ENCODE peak calls at places on chromosomes 2 and 18, in six cellular contexts. One of them, this sample, is unnamed.

GRCh38 chr2:69711971-69712370 is 30.0 kb upstream of the ANXA4 start:
- DNase-seq in adrenal gland: no peak
- DNase-seq in transverse colon: no peak
- DNase-seq in A549: no peak
- DNase-seq in prostate gland: no peak
- DNase-seq in heart left ventricle: no peak
- DNase-seq in this sample: no peak

GRCh38 chr2:113103958-113104627 is 23.3 kb upstream of the IL1RN start:
- DNase-seq in A549: no peak
- DNase-seq in prostate gland: no peak
- DNase-seq in heart left ventricle: no peak
- DNase-seq in transverse colon: no peak
- DNase-seq in adrenal gland: no peak
- DNase-seq in this sample: no peak

GRCh38 chr2:168596881-168597280 is 140.8 kb downstream of the CERS6 start:
- DNase-seq in prostate gland: no peak
- DNase-seq in heart left ventricle: no peak
- DNase-seq in A549: no peak
- DNase-seq in adrenal gland: no peak
- DNase-seq in transverse colon: no peak
- DNase-seq in this sample: no peak

GRCh38 chr2:2039826-2040225 is 291.2 kb downstream of the MYT1L start:
- DNase-seq in prostate gland: no peak
- DNase-seq in transverse colon: no peak
- DNase-seq in adrenal gland: no peak
- DNase-seq in A549: no peak
- DNase-seq in heart left ventricle: no peak
- DNase-seq in this sample: no peak

GRCh38 chr2:133674433-133675331 is 106.4 kb upstream of the NCKAP5 start:
- DNase-seq in transverse colon: peak; percentile 18
- DNase-seq in A549: no peak
- DNase-seq in prostate gland: peak; percentile 67
- DNase-seq in heart left ventricle: no peak
- DNase-seq in adrenal gland: peak; percentile 21
- DNase-seq in this sample: peak; percentile 72

GRCh38 chr2:225411452-225411851 is 11.9 kb downstream of the NYAP2 start:
- DNase-seq in heart left ventricle: no peak
- DNase-seq in transverse colon: no peak
- DNase-seq in A549: no peak
- DNase-seq in adrenal gland: no peak
- DNase-seq in prostate gland: no peak
- DNase-seq in this sample: no peak

GRCh38 chr2:226720948-226721347 is 78.7 kb downstream of the IRS1 start:
- DNase-seq in prostate gland: no peak
- DNase-seq in heart left ventricle: no peak
- DNase-seq in adrenal gland: no peak
- DNase-seq in A549: no peak
- DNase-seq in transverse colon: no peak
- DNase-seq in this sample: no peak

GRCh38 chr18:21336846-21337245 is 94.8 kb downstream of the GREB1L start:
- DNase-seq in adrenal gland: no peak
- DNase-seq in heart left ventricle: no peak
- DNase-seq in transverse colon: no peak
- DNase-seq in prostate gland: no peak
- DNase-seq in A549: no peak
- DNase-seq in this sample: no peak

GRCh38 chr18:40738321-40738880 is 1216.6 kb upstream of the PIK3C3 start:
- DNase-seq in adrenal gland: no peak
- DNase-seq in heart left ventricle: no peak
- DNase-seq in transverse colon: no peak
- DNase-seq in A549: no peak
- DNase-seq in prostate gland: no peak
- DNase-seq in this sample: no peak

GRCh38 chr2:49831698-49832367 is 677.5 kb upstream of the FSHR start:
- DNase-seq in heart left ventricle: no peak
- DNase-seq in A549: no peak
- DNase-seq in adrenal gland: no peak
- DNase-seq in prostate gland: no peak
- DNase-seq in transverse colon: no peak
- DNase-seq in this sample: no peak

GRCh38 chr18:27839141-27839540 is 337.8 kb downstream of the CDH2 start:
- DNase-seq in adrenal gland: no peak
- DNase-seq in A549: peak; percentile 27
- DNase-seq in heart left ventricle: no peak
- DNase-seq in prostate gland: no peak
- DNase-seq in transverse colon: no peak
- DNase-seq in this sample: no peak

GRCh38 chr2:45885111-45885685 is 233.7 kb downstream of the PRKCE start:
- DNase-seq in prostate gland: no peak
- DNase-seq in transverse colon: no peak
- DNase-seq in heart left ventricle: no peak
- DNase-seq in A549: no peak
- DNase-seq in adrenal gland: no peak
- DNase-seq in this sample: no peak

GRCh38 chr2:39845460-39846146 is 66.5 kb upstream of the THUMPD2 start:
- DNase-seq in A549: no peak
- DNase-seq in adrenal gland: no peak
- DNase-seq in heart left ventricle: no peak
- DNase-seq in prostate gland: no peak
- DNase-seq in transverse colon: no peak
- DNase-seq in this sample: no peak

GRCh38 chr2:71615769-71616730 is 162.7 kb downstream of the DYSF start:
- DNase-seq in prostate gland: no peak
- DNase-seq in A549: no peak
- DNase-seq in adrenal gland: peak; percentile 13
- DNase-seq in heart left ventricle: peak; percentile 28
- DNase-seq in transverse colon: no peak
- DNase-seq in this sample: no peak

GRCh38 chr18:48631851-48632250 is 93.0 kb downstream of the CTIF start:
- DNase-seq in transverse colon: no peak
- DNase-seq in prostate gland: no peak
- DNase-seq in heart left ventricle: no peak
- DNase-seq in A549: no peak
- DNase-seq in adrenal gland: no peak
- DNase-seq in this sample: no peak

DNA sequence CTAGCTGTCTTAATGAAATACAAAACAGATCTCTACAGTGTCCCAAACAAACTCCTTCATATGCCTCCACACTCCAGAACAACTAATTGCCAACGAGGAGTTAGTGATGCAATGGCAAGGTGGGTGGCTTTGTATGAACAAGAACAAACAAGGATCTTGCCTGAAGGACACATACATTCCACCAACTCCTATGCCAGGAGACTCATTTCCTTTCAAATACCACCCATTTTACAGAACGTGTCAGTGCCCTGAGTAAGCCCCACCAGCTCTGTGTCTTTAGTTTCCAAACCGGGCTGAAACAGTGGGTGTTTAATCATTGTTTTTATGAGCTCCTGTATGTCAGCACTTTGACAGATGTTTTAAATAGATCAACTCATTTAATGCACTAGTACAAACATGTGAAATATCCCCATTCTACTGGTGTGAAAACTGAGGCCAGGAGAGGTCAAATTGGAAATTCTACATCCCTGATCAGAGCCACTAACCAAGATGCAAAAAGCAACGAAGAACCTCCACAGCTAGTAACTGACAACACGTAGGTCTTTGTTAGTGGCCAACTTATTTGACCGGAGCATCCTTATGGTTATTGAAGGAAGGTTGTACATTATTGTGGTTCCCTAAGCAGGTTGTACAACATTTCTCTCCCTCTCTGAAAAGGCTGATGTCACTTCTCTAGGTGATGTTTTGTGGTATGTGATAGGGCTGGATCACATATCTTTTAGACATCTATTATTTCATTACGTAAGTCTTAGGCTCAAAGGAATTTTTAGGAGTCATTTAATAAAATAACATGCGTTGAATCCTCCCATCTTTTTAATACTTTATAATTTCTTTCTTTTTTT is 534.9 kb upstream of the TNP1 start:
- DNase-seq in heart left ventricle: no peak
- DNase-seq in transverse colon: no peak
- DNase-seq in A549: no peak
- DNase-seq in prostate gland: no peak
- DNase-seq in adrenal gland: no peak
- DNase-seq in this sample: no peak
- H3K27ac ChIP-seq in heart left ventricle: no peak overlapping the region
- H3K27ac ChIP-seq in transverse colon: peak overlapping the region; percentile 37
- H3K27ac ChIP-seq in A549: peak overlapping the region; percentile 1
- H3K27ac ChIP-seq in prostate gland: no peak overlapping the region
- H3K27ac ChIP-seq in adrenal gland: no peak overlapping the region
- H3K27ac ChIP-seq in this sample: no peak overlapping the region

DNA sequence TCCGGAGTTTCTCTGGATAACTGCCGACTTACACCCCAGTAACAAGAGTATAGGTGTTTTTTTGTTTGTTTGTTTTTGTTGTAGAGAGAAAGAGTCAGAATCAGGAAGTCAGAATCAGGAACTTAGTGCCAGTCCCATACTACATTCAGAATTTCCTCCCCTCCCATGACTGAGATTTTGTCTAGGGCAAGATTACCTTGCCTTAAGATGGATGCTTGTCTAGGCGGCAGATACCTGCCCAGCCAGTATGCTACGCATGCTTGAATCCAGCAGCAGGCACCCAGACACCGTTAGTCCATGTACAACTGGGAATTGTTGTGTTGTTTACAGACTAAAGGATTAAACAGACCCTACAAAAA is 6.1 kb downstream of the XRCC5 start:
- DNase-seq in prostate gland: no peak
- DNase-seq in A549: peak; percentile 13
- DNase-seq in adrenal gland: no peak
- DNase-seq in transverse colon: no peak
- DNase-seq in heart left ventricle: no peak
- DNase-seq in this sample: no peak
- TF ChIP-seq POLR2A in prostate gland: no peak
- TF ChIP-seq POLR2A in A549: no peak
- TF ChIP-seq POLR2A in adrenal gland: no peak
- TF ChIP-seq POLR2A in transverse colon: no peak
- TF ChIP-seq POLR2A in heart left ventricle: no peak
- TF ChIP-seq POLR2A in this sample: no peak

GRCh38 chr2:54672587-54673456 is 50.6 kb upstream of the EML6 start:
- DNase-seq in adrenal gland: no peak
- DNase-seq in transverse colon: peak; percentile 28
- DNase-seq in prostate gland: no peak
- DNase-seq in A549: no peak
- DNase-seq in heart left ventricle: no peak
- DNase-seq in this sample: peak; percentile 51
- H3K4me1 ChIP-seq in adrenal gland: peaks cover 58% of the 10 kb centered on the region
- H3K4me1 ChIP-seq in transverse colon: peaks cover 38% of the 10 kb centered on the region
- H3K4me1 ChIP-seq in prostate gland: peaks cover 18% of the 10 kb centered on the region
- H3K4me1 ChIP-seq in A549: peaks cover 21% of the 10 kb centered on the region
- H3K4me1 ChIP-seq in heart left ventricle: peaks cover 38% of the 10 kb centered on the region
- H3K4me1 ChIP-seq in this sample: peaks cover 57% of the 10 kb centered on the region

GRCh38 chr2:234950435-234950729 is 1.4 kb upstream of the SH3BP4 start:
- DNase-seq in prostate gland: no peak
- DNase-seq in heart left ventricle: no peak
- DNase-seq in adrenal gland: no peak
- DNase-seq in transverse colon: no peak
- DNase-seq in A549: no peak
- DNase-seq in this sample: no peak
- H3K27ac ChIP-seq in prostate gland: peak overlapping the region; percentile 86
- H3K27ac ChIP-seq in heart left ventricle: no peak overlapping the region
- H3K27ac ChIP-seq in adrenal gland: no peak overlapping the region
- H3K27ac ChIP-seq in transverse colon: peak overlapping the region; percentile 91
- H3K27ac ChIP-seq in A549: no peak overlapping the region
- H3K27ac ChIP-seq in this sample: no peak overlapping the region

GRCh38 chr18:46174317-46175039 is 70.3 kb downstream of the HAUS1 start:
- DNase-seq in heart left ventricle: peak; percentile 64
- DNase-seq in transverse colon: peak; percentile 20
- DNase-seq in A549: no peak
- DNase-seq in prostate gland: peak; percentile 9
- DNase-seq in adrenal gland: peak; percentile 36
- DNase-seq in this sample: peak; percentile 18
- TF ChIP-seq POLR2A in heart left ventricle: no peak
- TF ChIP-seq POLR2A in transverse colon: no peak
- TF ChIP-seq POLR2A in A549: no peak
- TF ChIP-seq POLR2A in prostate gland: no peak
- TF ChIP-seq POLR2A in adrenal gland: peak; percentile 26
- TF ChIP-seq POLR2A in this sample: no peak

This sample was measured in body of pancreas.